ENCODE peak calls at places on chromosomes 3 and 15, in six cellular contexts. One of them, this sample, is unnamed.

GRCh38 chr3:127820221-127820870 is 2.0 kb downstream of the MGLL start:
- DNase-seq in Peyer's patch: no peak
- DNase-seq in ovary: no peak
- DNase-seq in pancreas: no peak
- DNase-seq in fibroblast of lung: peak
- DNase-seq in tibial artery: peak
- DNase-seq in this sample: peak

GRCh38 chr3:122305818-122306621 is 19.0 kb upstream of the CSTA start:
- DNase-seq in fibroblast of lung: no peak
- DNase-seq in pancreas: peak
- DNase-seq in Peyer's patch: peak
- DNase-seq in ovary: no peak
- DNase-seq in tibial artery: no peak
- DNase-seq in this sample: no peak

GRCh38 chr3:192817053-192817452 is 89.7 kb upstream of the FGF12 start:
- DNase-seq in ovary: no peak
- DNase-seq in tibial artery: no peak
- DNase-seq in fibroblast of lung: peak
- DNase-seq in Peyer's patch: no peak
- DNase-seq in pancreas: no peak
- DNase-seq in this sample: no peak

GRCh38 chr15:33135355-33135781 is 59.1 kb downstream of the FMN1 start:
- DNase-seq in ovary: no peak
- DNase-seq in tibial artery: no peak
- DNase-seq in fibroblast of lung: no peak
- DNase-seq in Peyer's patch: no peak
- DNase-seq in pancreas: no peak
- DNase-seq in this sample: no peak

GRCh38 chr15:57667171-57667924 is 39.2 kb upstream of the POLR2M start:
- DNase-seq in Peyer's patch: no peak
- DNase-seq in fibroblast of lung: peak
- DNase-seq in pancreas: peak
- DNase-seq in tibial artery: no peak
- DNase-seq in ovary: peak
- DNase-seq in this sample: no peak

GRCh38 chr15:58221591-58222241 is 83.5 kb downstream of the AQP9 start:
- DNase-seq in fibroblast of lung: peak
- DNase-seq in pancreas: no peak
- DNase-seq in Peyer's patch: no peak
- DNase-seq in tibial artery: no peak
- DNase-seq in ovary: no peak
- DNase-seq in this sample: no peak

GRCh38 chr3:16064660-16065414 is 109.6 kb upstream of the GALNT15 start:
- DNase-seq in ovary: peak
- DNase-seq in tibial artery: peak
- DNase-seq in Peyer's patch: peak
- DNase-seq in pancreas: peak
- DNase-seq in fibroblast of lung: peak
- DNase-seq in this sample: no peak

GRCh38 chr3:161356287-161356686 is 15.0 kb downstream of the SPTSSB start:
- DNase-seq in fibroblast of lung: no peak
- DNase-seq in pancreas: no peak
- DNase-seq in ovary: no peak
- DNase-seq in tibial artery: no peak
- DNase-seq in Peyer's patch: no peak
- DNase-seq in this sample: no peak

GRCh38 chr3:11600501-11601282 is 43.0 kb downstream of the VGLL4 start:
- DNase-seq in fibroblast of lung: peak
- DNase-seq in Peyer's patch: peak
- DNase-seq in ovary: peak
- DNase-seq in pancreas: peak
- DNase-seq in tibial artery: peak
- DNase-seq in this sample: peak

GRCh38 chr3:48990636-48991421 is 788 bp downstream of the P4HTM start:
- DNase-seq in ovary: no peak
- DNase-seq in pancreas: no peak
- DNase-seq in Peyer's patch: peak
- DNase-seq in tibial artery: no peak
- DNase-seq in fibroblast of lung: peak
- DNase-seq in this sample: no peak

GRCh38 chr3:36697397-36698001 is 66.9 kb downstream of the DCLK3 start:
- DNase-seq in fibroblast of lung: no peak
- DNase-seq in Peyer's patch: no peak
- DNase-seq in pancreas: no peak
- DNase-seq in tibial artery: no peak
- DNase-seq in ovary: no peak
- DNase-seq in this sample: no peak

GRCh38 chr3:37935756-37936666 is 54.6 kb upstream of the VILL start:
- DNase-seq in ovary: no peak
- DNase-seq in fibroblast of lung: peak
- DNase-seq in pancreas: peak
- DNase-seq in Peyer's patch: no peak
- DNase-seq in tibial artery: no peak
- DNase-seq in this sample: no peak

GRCh38 chr3:33315826-33316225 is 38.6 kb downstream of the FBXL2 start:
- DNase-seq in fibroblast of lung: peak
- DNase-seq in pancreas: no peak
- DNase-seq in tibial artery: no peak
- DNase-seq in Peyer's patch: no peak
- DNase-seq in ovary: no peak
- DNase-seq in this sample: no peak

GRCh38 chr3:126370055-126370454 is 12.8 kb upstream of the KLF15 start:
- DNase-seq in fibroblast of lung: no peak
- DNase-seq in tibial artery: no peak
- DNase-seq in ovary: peak
- DNase-seq in Peyer's patch: no peak
- DNase-seq in pancreas: no peak
- DNase-seq in this sample: peak

GRCh38 chr3:143601738-143602480 is 246.4 kb downstream of the SLC9A9 start:
- DNase-seq in Peyer's patch: no peak
- DNase-seq in ovary: no peak
- DNase-seq in fibroblast of lung: peak
- DNase-seq in pancreas: no peak
- DNase-seq in tibial artery: no peak
- DNase-seq in this sample: no peak

GRCh38 chr15:63156708-63157065 is 590 bp downstream of the RPS27L start:
- DNase-seq in Peyer's patch: peak
- DNase-seq in fibroblast of lung: peak
- DNase-seq in ovary: peak
- DNase-seq in tibial artery: peak
- DNase-seq in pancreas: peak
- DNase-seq in this sample: no peak

GRCh38 chr3:44363591-44363990 is 25.0 kb downstream of the TCAIM start:
- DNase-seq in fibroblast of lung: no peak
- DNase-seq in tibial artery: no peak
- DNase-seq in Peyer's patch: no peak
- DNase-seq in pancreas: peak
- DNase-seq in ovary: no peak
- DNase-seq in this sample: no peak

GRCh38 chr3:29324180-29324651 is 43.3 kb downstream of the RBMS3 start:
- DNase-seq in fibroblast of lung: peak
- DNase-seq in pancreas: peak
- DNase-seq in Peyer's patch: peak
- DNase-seq in ovary: peak
- DNase-seq in tibial artery: peak
- DNase-seq in this sample: no peak

GRCh38 chr15:91521996-91522395 is 331.5 kb upstream of the SLCO3A1 start:
- DNase-seq in pancreas: no peak
- DNase-seq in fibroblast of lung: peak
- DNase-seq in Peyer's patch: no peak
- DNase-seq in ovary: no peak
- DNase-seq in tibial artery: no peak
- DNase-seq in this sample: no peak

GRCh38 chr15:91524534-91524933 is 329.0 kb upstream of the SLCO3A1 start:
- DNase-seq in ovary: no peak
- DNase-seq in Peyer's patch: no peak
- DNase-seq in fibroblast of lung: no peak
- DNase-seq in pancreas: no peak
- DNase-seq in tibial artery: no peak
- DNase-seq in this sample: no peak

GRCh38 chr15:91525746-91526145 is 327.8 kb upstream of the SLCO3A1 start:
- DNase-seq in fibroblast of lung: no peak
- DNase-seq in Peyer's patch: no peak
- DNase-seq in pancreas: no peak
- DNase-seq in tibial artery: no peak
- DNase-seq in ovary: no peak
- DNase-seq in this sample: no peak

GRCh38 chr15:91520848-91521247 is 332.7 kb upstream of the SLCO3A1 start:
- DNase-seq in tibial artery: no peak
- DNase-seq in ovary: no peak
- DNase-seq in fibroblast of lung: no peak
- DNase-seq in pancreas: no peak
- DNase-seq in Peyer's patch: no peak
- DNase-seq in this sample: no peak

GRCh38 chr15:91522609-91523332 is 330.7 kb upstream of the SLCO3A1 start:
- DNase-seq in fibroblast of lung: peak
- DNase-seq in ovary: no peak
- DNase-seq in pancreas: no peak
- DNase-seq in tibial artery: no peak
- DNase-seq in Peyer's patch: no peak
- DNase-seq in this sample: no peak
- TF ChIP-seq CTCF in fibroblast of lung: peak
- TF ChIP-seq CTCF in ovary: no peak
- TF ChIP-seq CTCF in pancreas: no peak
- TF ChIP-seq CTCF in tibial artery: no peak
- TF ChIP-seq CTCF in Peyer's patch: no peak
- TF ChIP-seq CTCF in this sample: no peak

GRCh38 chr15:92664178-92664900 is 8.8 kb upstream of the FAM174B start:
- DNase-seq in fibroblast of lung: no peak
- DNase-seq in Peyer's patch: no peak
- DNase-seq in pancreas: no peak
- DNase-seq in ovary: no peak
- DNase-seq in tibial artery: no peak
- DNase-seq in this sample: no peak

GRCh38 chr15:92666780-92667179 is 11.2 kb upstream of the FAM174B start:
- DNase-seq in fibroblast of lung: peak
- DNase-seq in tibial artery: peak
- DNase-seq in pancreas: no peak
- DNase-seq in Peyer's patch: no peak
- DNase-seq in ovary: peak
- DNase-seq in this sample: peak

GRCh38 chr15:92667291-92667904 is 11.8 kb upstream of the FAM174B start:
- DNase-seq in tibial artery: no peak
- DNase-seq in Peyer's patch: no peak
- DNase-seq in ovary: no peak
- DNase-seq in pancreas: no peak
- DNase-seq in fibroblast of lung: peak
- DNase-seq in this sample: no peak

GRCh38 chr15:92663250-92663951 is 7.8 kb upstream of the FAM174B start:
- DNase-seq in Peyer's patch: no peak
- DNase-seq in pancreas: no peak
- DNase-seq in tibial artery: no peak
- DNase-seq in fibroblast of lung: no peak
- DNase-seq in ovary: no peak
- DNase-seq in this sample: no peak

DNA sequence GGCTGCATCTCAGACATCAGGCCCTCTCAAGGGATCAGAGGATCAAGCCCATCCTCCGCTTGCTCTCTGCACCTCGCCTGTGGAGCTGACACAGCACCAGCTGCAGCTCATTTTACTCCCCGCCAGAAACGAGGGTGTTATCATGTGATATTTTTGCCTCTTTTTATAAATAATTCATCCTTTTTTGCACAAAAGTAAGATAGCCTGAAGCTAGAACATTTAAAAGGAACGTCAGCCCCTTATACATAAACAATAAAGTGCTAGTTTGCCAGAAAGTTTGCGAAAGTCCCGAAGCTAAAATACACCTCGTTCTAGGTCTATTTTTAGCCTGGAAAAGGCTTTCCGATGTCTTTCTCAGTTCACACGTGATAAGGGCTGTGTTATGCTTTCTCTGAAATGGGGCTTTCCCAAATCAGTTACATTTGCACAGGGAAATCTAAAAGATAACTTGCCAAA is 9.6 kb upstream of the FAM174B start:
- DNase-seq in fibroblast of lung: peak
- DNase-seq in Peyer's patch: no peak
- DNase-seq in tibial artery: no peak
- DNase-seq in ovary: peak
- DNase-seq in pancreas: no peak
- DNase-seq in this sample: no peak
- H3K27ac ChIP-seq in fibroblast of lung: no peak
- H3K27ac ChIP-seq in Peyer's patch: no peak
- H3K27ac ChIP-seq in tibial artery: peak
- H3K27ac ChIP-seq in ovary: peak
- H3K27ac ChIP-seq in pancreas: peak
- H3K27ac ChIP-seq in this sample: no peak

GRCh38 chr3:120568198-120568523 is 28.0 kb upstream of the NDUFB4 start:
- DNase-seq in tibial artery: no peak
- DNase-seq in Peyer's patch: no peak
- DNase-seq in pancreas: no peak
- DNase-seq in ovary: no peak
- DNase-seq in fibroblast of lung: no peak
- DNase-seq in this sample: no peak
- TF ChIP-seq CTCF in tibial artery: no peak
- TF ChIP-seq CTCF in Peyer's patch: no peak
- TF ChIP-seq CTCF in pancreas: no peak
- TF ChIP-seq CTCF in ovary: no peak
- TF ChIP-seq CTCF in fibroblast of lung: no peak
- TF ChIP-seq CTCF in this sample: no peak

DNA sequence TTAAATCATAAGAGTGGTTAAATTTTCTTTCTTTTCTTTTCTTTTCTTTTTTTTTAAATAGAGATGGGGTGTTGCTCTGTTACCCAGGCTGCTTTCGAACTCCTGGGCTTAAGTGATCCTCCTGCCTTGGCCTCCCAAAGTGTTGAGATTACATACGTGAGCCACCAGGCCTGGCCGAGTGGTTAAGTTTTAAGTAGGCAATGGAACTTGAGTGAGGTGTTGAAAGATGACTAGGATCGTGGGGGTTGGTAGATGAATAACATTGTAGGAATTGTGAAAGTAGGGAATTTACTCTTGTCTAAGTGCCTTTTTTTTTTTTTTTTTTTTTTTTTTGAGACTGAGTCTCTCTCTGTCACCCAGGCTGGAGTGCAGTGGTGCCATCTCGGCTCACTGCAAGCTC is 9.9 kb downstream of the ECT2 start:
- DNase-seq in Peyer's patch: no peak
- DNase-seq in ovary: no peak
- DNase-seq in tibial artery: no peak
- DNase-seq in pancreas: no peak
- DNase-seq in fibroblast of lung: no peak
- DNase-seq in this sample: no peak
- H3K27ac ChIP-seq in Peyer's patch: no peak
- H3K27ac ChIP-seq in ovary: no peak
- H3K27ac ChIP-seq in tibial artery: no peak
- H3K27ac ChIP-seq in pancreas: no peak
- H3K27ac ChIP-seq in fibroblast of lung: peak
- H3K27ac ChIP-seq in this sample: no peak

DNA sequence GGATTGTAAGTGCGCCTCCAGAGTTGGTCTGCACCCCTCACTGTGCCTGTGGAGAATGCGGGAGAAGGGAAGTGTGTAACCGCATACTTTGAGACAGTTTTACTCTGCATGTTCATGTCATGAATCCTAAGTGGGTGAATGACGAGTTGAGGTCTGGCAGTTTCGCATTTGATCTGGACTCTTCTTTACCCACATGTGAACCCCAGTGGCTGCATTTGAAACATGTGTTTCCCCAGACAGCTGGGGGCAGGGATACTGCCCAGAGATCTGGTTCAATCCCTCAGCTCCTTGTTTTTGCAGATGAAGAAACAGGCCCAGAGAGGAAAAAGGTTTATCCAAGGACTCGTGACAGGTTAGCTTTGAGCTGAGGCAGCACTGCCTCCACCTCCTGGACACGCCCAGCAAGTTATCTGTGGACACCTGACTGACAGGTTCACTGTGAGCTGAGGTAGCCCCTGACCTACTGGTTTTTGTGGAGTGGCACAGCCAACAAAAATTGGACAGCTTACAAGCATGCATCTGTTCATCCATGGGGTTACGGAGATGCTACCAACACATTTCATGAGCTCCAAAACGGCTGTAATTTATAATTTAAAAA is 207.3 kb downstream of the XXYLT1 start:
- DNase-seq in fibroblast of lung: no peak
- DNase-seq in Peyer's patch: no peak
- DNase-seq in pancreas: no peak
- DNase-seq in tibial artery: no peak
- DNase-seq in ovary: no peak
- DNase-seq in this sample: peak
- TF ChIP-seq CTCF in fibroblast of lung: no peak
- TF ChIP-seq CTCF in Peyer's patch: no peak
- TF ChIP-seq CTCF in pancreas: no peak
- TF ChIP-seq CTCF in tibial artery: no peak
- TF ChIP-seq CTCF in ovary: no peak
- TF ChIP-seq CTCF in this sample: no peak